ENCODE peak calls at places on chromosomes 4 and X, in five cellular contexts. U is stimulated activated CD8-positive, alpha-beta memory T cell treated with anti-CD3 and anti-CD28 coated beads, Interleukin-12 subunit alpha, Interleukin-12 subunit beta, amount 100 ng/mL, for 1 hour; J is H4; D is mesenteric fat pad; E is myocyte. C is an unnamed sample.
A peak's percentile ranks its signal among the peaks of the same experiment; 100 is the strongest.

GRCh38 chrX:1322393-1322792 is 14.2 kb upstream of the IL3RA start:
- DNase-seq in U (no peak), J (no peak), D (no peak), E (no peak), C (no peak)

GRCh38 chr4:1939664-1940509 is 68.7 kb downstream of the NSD2 start:
- DNase-seq in U (no peak), J (peak; percentile 81), D (no peak), E (peak; percentile 72), C (peak; percentile 66)

GRCh38 chrX:129540725-129541184 is 696 bp downstream of the OCRL start:
- DNase-seq in U (no peak), J (no peak), D (no peak), E (peak; percentile 18), C (peak; percentile 23)

GRCh38 chrX:16604300-16604699 is 45.7 kb upstream of the S100G start:
- DNase-seq in U (no peak), J (no peak), D (no peak), E (no peak), C (no peak)

GRCh38 chr4:4590496-4590895 is 48.6 kb upstream of the STX18 start:
- DNase-seq in U (no peak), J (no peak), D (no peak), E (no peak), C (peak; percentile 37)

GRCh38 chrX:80578518-80579105 is 158.4 kb downstream of the TENT5D start:
- DNase-seq in U (no peak), J (peak; percentile 6), D (no peak), E (peak; percentile 22), C (peak; percentile 66)

GRCh38 chr4:5034206-5034605 is 14.9 kb upstream of the CYTL1 start:
- DNase-seq in U (no peak), J (no peak), D (no peak), E (no peak), C (no peak)

GRCh38 chr4:98517444-98518021 is 140.9 kb downstream of the TSPAN5 start:
- DNase-seq in U (no peak), J (no peak), D (no peak), E (no peak), C (no peak)

GRCh38 chrX:102155806-102156179 is at the start of gene BEX5:
- DNase-seq in U (no peak), J (peak; percentile 44), D (no peak), E (peak; percentile 0), C (peak; percentile 89)